ENCODE peak calls at places on chromosomes 4 and X, in seven cellular contexts. One of them, this sample, is unnamed.

GRCh38 chrX:104565791-104566687 is at the start of gene IL1RAPL2:
- DNase-seq in neural progenitor cell: peak
- DNase-seq in tibial artery: no peak
- DNase-seq in GM12878: no peak
- DNase-seq in CD4-positive, alpha-beta T cell: no peak
- DNase-seq in tibial nerve: no peak
- DNase-seq in foreskin fibroblast: peak
- DNase-seq in this sample: no peak

GRCh38 chrX:56248492-56248891 is 16.3 kb downstream of the KLF8 start:
- DNase-seq in neural progenitor cell: peak
- DNase-seq in tibial artery: no peak
- DNase-seq in GM12878: peak
- DNase-seq in CD4-positive, alpha-beta T cell: peak
- DNase-seq in tibial nerve: no peak
- DNase-seq in foreskin fibroblast: peak
- DNase-seq in this sample: no peak

GRCh38 chrX:39158801-39159657 is 357.8 kb downstream of the MID1IP1 start:
- DNase-seq in neural progenitor cell: no peak
- DNase-seq in tibial artery: no peak
- DNase-seq in GM12878: peak
- DNase-seq in CD4-positive, alpha-beta T cell: no peak
- DNase-seq in tibial nerve: no peak
- DNase-seq in foreskin fibroblast: no peak
- DNase-seq in this sample: no peak

GRCh38 chrX:72050011-72050410 is 81.7 kb downstream of the RTL5 start:
- DNase-seq in neural progenitor cell: no peak
- DNase-seq in tibial artery: no peak
- DNase-seq in GM12878: no peak
- DNase-seq in CD4-positive, alpha-beta T cell: no peak
- DNase-seq in tibial nerve: no peak
- DNase-seq in foreskin fibroblast: no peak
- DNase-seq in this sample: no peak

GRCh38 chr4:13584481-13584880 is 40.2 kb upstream of the NKX3-2 start:
- DNase-seq in neural progenitor cell: no peak
- DNase-seq in tibial artery: no peak
- DNase-seq in GM12878: no peak
- DNase-seq in CD4-positive, alpha-beta T cell: no peak
- DNase-seq in tibial nerve: no peak
- DNase-seq in foreskin fibroblast: peak
- DNase-seq in this sample: no peak

GRCh38 chr4:79160962-79161361 is 164.9 kb downstream of the NAA11 start:
- DNase-seq in neural progenitor cell: no peak
- DNase-seq in tibial artery: no peak
- DNase-seq in GM12878: no peak
- DNase-seq in CD4-positive, alpha-beta T cell: no peak
- DNase-seq in tibial nerve: no peak
- DNase-seq in foreskin fibroblast: no peak
- DNase-seq in this sample: no peak

GRCh38 chr4:23889814-23890269 is at the start of gene PPARGC1A:
- DNase-seq in neural progenitor cell: peak
- DNase-seq in tibial artery: peak
- DNase-seq in GM12878: no peak
- DNase-seq in CD4-positive, alpha-beta T cell: no peak
- DNase-seq in tibial nerve: peak
- DNase-seq in foreskin fibroblast: peak
- DNase-seq in this sample: no peak

GRCh38 chrX:37361596-37361995 is 12.4 kb downstream of the PRRG1 start:
- DNase-seq in neural progenitor cell: no peak
- DNase-seq in tibial artery: no peak
- DNase-seq in GM12878: no peak
- DNase-seq in CD4-positive, alpha-beta T cell: no peak
- DNase-seq in tibial nerve: no peak
- DNase-seq in foreskin fibroblast: peak
- DNase-seq in this sample: no peak

GRCh38 chr4:1596393-1596792 is 87.7 kb downstream of the FAM53A start:
- DNase-seq in neural progenitor cell: no peak
- DNase-seq in tibial artery: no peak
- DNase-seq in GM12878: no peak
- DNase-seq in CD4-positive, alpha-beta T cell: no peak
- DNase-seq in tibial nerve: no peak
- DNase-seq in foreskin fibroblast: no peak
- DNase-seq in this sample: peak

GRCh38 chr4:165630671-165631070 is 242.4 kb upstream of the TLL1 start:
- DNase-seq in neural progenitor cell: no peak
- DNase-seq in tibial artery: no peak
- DNase-seq in GM12878: no peak
- DNase-seq in CD4-positive, alpha-beta T cell: no peak
- DNase-seq in tibial nerve: no peak
- DNase-seq in foreskin fibroblast: no peak
- DNase-seq in this sample: no peak

GRCh38 chrX:29233592-29234179 is 646.4 kb downstream of the IL1RAPL1 start:
- DNase-seq in neural progenitor cell: no peak
- DNase-seq in tibial artery: no peak
- DNase-seq in GM12878: no peak
- DNase-seq in CD4-positive, alpha-beta T cell: no peak
- DNase-seq in tibial nerve: no peak
- DNase-seq in foreskin fibroblast: no peak
- DNase-seq in this sample: no peak

GRCh38 chr4:107692197-107692596 is 27.8 kb downstream of the PAPSS1 start:
- DNase-seq in neural progenitor cell: no peak
- DNase-seq in tibial artery: no peak
- DNase-seq in GM12878: no peak
- DNase-seq in CD4-positive, alpha-beta T cell: no peak
- DNase-seq in tibial nerve: no peak
- DNase-seq in foreskin fibroblast: no peak
- DNase-seq in this sample: no peak

GRCh38 chr4:174318829-174319764 is 35.4 kb downstream of the CEP44 start:
- DNase-seq in neural progenitor cell: peak
- DNase-seq in tibial artery: no peak
- DNase-seq in GM12878: no peak
- DNase-seq in CD4-positive, alpha-beta T cell: no peak
- DNase-seq in tibial nerve: no peak
- DNase-seq in foreskin fibroblast: peak
- DNase-seq in this sample: no peak

GRCh38 chr4:10639100-10639499 is 45.5 kb downstream of the CLNK start:
- DNase-seq in neural progenitor cell: peak
- DNase-seq in tibial artery: no peak
- DNase-seq in GM12878: no peak
- DNase-seq in CD4-positive, alpha-beta T cell: no peak
- DNase-seq in tibial nerve: no peak
- DNase-seq in foreskin fibroblast: peak
- DNase-seq in this sample: no peak

GRCh38 chr4:32789026-32789608 is 2068.9 kb downstream of the PCDH7 start:
- DNase-seq in neural progenitor cell: no peak
- DNase-seq in tibial artery: no peak
- DNase-seq in GM12878: no peak
- DNase-seq in CD4-positive, alpha-beta T cell: no peak
- DNase-seq in tibial nerve: no peak
- DNase-seq in foreskin fibroblast: peak
- DNase-seq in this sample: no peak

GRCh38 chrX:13293700-13294099 is 26.2 kb downstream of the ATXN3L start:
- DNase-seq in neural progenitor cell: peak
- DNase-seq in tibial artery: no peak
- DNase-seq in GM12878: no peak
- DNase-seq in CD4-positive, alpha-beta T cell: no peak
- DNase-seq in tibial nerve: no peak
- DNase-seq in foreskin fibroblast: no peak
- DNase-seq in this sample: no peak

GRCh38 chrX:124938715-124939114 is 381.0 kb upstream of the TEX13C start:
- DNase-seq in neural progenitor cell: no peak
- DNase-seq in tibial artery: no peak
- DNase-seq in GM12878: no peak
- DNase-seq in CD4-positive, alpha-beta T cell: no peak
- DNase-seq in tibial nerve: no peak
- DNase-seq in foreskin fibroblast: no peak
- DNase-seq in this sample: no peak

GRCh38 chrX:6505960-6506359 is 29.0 kb downstream of the VCX3A start:
- DNase-seq in neural progenitor cell: peak
- DNase-seq in tibial artery: no peak
- DNase-seq in GM12878: no peak
- DNase-seq in CD4-positive, alpha-beta T cell: no peak
- DNase-seq in tibial nerve: no peak
- DNase-seq in foreskin fibroblast: no peak
- DNase-seq in this sample: no peak

GRCh38 chr4:96352051-96352517 is 512.2 kb downstream of the PDHA2 start:
- DNase-seq in neural progenitor cell: peak
- DNase-seq in tibial artery: no peak
- DNase-seq in GM12878: no peak
- DNase-seq in CD4-positive, alpha-beta T cell: no peak
- DNase-seq in tibial nerve: no peak
- DNase-seq in foreskin fibroblast: no peak
- DNase-seq in this sample: no peak

GRCh38 chr4:43238018-43238417 is 345.5 kb downstream of the GRXCR1 start:
- DNase-seq in neural progenitor cell: no peak
- DNase-seq in tibial artery: no peak
- DNase-seq in GM12878: no peak
- DNase-seq in CD4-positive, alpha-beta T cell: no peak
- DNase-seq in tibial nerve: no peak
- DNase-seq in foreskin fibroblast: no peak
- DNase-seq in this sample: no peak

GRCh38 chr4:10587697-10588096 is 96.9 kb downstream of the CLNK start:
- DNase-seq in neural progenitor cell: no peak
- DNase-seq in tibial artery: no peak
- DNase-seq in GM12878: no peak
- DNase-seq in CD4-positive, alpha-beta T cell: peak
- DNase-seq in tibial nerve: no peak
- DNase-seq in foreskin fibroblast: no peak
- DNase-seq in this sample: peak

GRCh38 chr4:167854881-167855280 is 237.5 kb upstream of the ANXA10 start:
- DNase-seq in neural progenitor cell: no peak
- DNase-seq in tibial artery: no peak
- DNase-seq in GM12878: no peak
- DNase-seq in CD4-positive, alpha-beta T cell: no peak
- DNase-seq in tibial nerve: no peak
- DNase-seq in foreskin fibroblast: peak
- DNase-seq in this sample: no peak

GRCh38 chr4:99117876-99118693 is 26.0 kb downstream of the ADH4 start:
- DNase-seq in neural progenitor cell: no peak
- DNase-seq in tibial artery: no peak
- DNase-seq in GM12878: no peak
- DNase-seq in CD4-positive, alpha-beta T cell: no peak
- DNase-seq in tibial nerve: no peak
- DNase-seq in foreskin fibroblast: peak
- DNase-seq in this sample: no peak
- TF ChIP-seq CTCF in neural progenitor cell: peak
- TF ChIP-seq CTCF in tibial artery: peak
- TF ChIP-seq CTCF in GM12878: peak
- TF ChIP-seq CTCF in CD4-positive, alpha-beta T cell: no peak
- TF ChIP-seq CTCF in tibial nerve: no peak
- TF ChIP-seq CTCF in foreskin fibroblast: no peak
- TF ChIP-seq CTCF in this sample: no peak

GRCh38 chr4:176964116-176964691 is 171.5 kb upstream of the VEGFC start:
- DNase-seq in neural progenitor cell: no peak
- DNase-seq in tibial artery: no peak
- DNase-seq in GM12878: no peak
- DNase-seq in CD4-positive, alpha-beta T cell: no peak
- DNase-seq in tibial nerve: no peak
- DNase-seq in foreskin fibroblast: no peak
- DNase-seq in this sample: no peak
- TF ChIP-seq CTCF in neural progenitor cell: peak
- TF ChIP-seq CTCF in tibial artery: no peak
- TF ChIP-seq CTCF in GM12878: peak
- TF ChIP-seq CTCF in CD4-positive, alpha-beta T cell: no peak
- TF ChIP-seq CTCF in tibial nerve: no peak
- TF ChIP-seq CTCF in foreskin fibroblast: peak
- TF ChIP-seq CTCF in this sample: no peak

DNA sequence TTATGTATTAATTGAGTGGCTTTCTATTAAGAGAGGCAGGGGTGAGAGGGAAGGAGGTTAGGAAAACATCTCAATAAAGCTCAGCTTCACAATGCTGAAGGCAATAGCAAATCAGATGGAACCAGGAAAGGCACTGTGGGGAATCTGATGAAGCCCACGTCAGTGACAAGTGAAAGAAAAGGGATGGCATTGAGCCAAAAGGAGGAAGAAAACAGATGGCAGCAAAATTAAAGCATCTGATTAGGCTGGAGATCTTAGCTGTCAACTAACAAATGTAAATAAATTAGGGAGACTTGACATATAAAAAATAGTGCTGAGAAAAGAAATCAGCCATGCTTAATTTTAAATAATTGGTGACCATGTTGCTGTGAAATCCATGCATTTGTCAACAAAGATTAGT is 181.0 kb downstream of the RASL11B start:
- DNase-seq in neural progenitor cell: no peak
- DNase-seq in tibial artery: no peak
- DNase-seq in GM12878: no peak
- DNase-seq in CD4-positive, alpha-beta T cell: no peak
- DNase-seq in tibial nerve: no peak
- DNase-seq in foreskin fibroblast: no peak
- DNase-seq in this sample: no peak
- TF ChIP-seq CTCF in neural progenitor cell: no peak
- TF ChIP-seq CTCF in tibial artery: no peak
- TF ChIP-seq CTCF in GM12878: no peak
- TF ChIP-seq CTCF in CD4-positive, alpha-beta T cell: no peak
- TF ChIP-seq CTCF in tibial nerve: no peak
- TF ChIP-seq CTCF in foreskin fibroblast: no peak
- TF ChIP-seq CTCF in this sample: no peak

GRCh38 chr4:156971623-156972369 is at the start of gene PDGFC:
- DNase-seq in neural progenitor cell: peak
- DNase-seq in tibial artery: peak
- DNase-seq in GM12878: no peak
- DNase-seq in CD4-positive, alpha-beta T cell: no peak
- DNase-seq in tibial nerve: peak
- DNase-seq in foreskin fibroblast: peak
- DNase-seq in this sample: peak
- TF ChIP-seq CTCF in neural progenitor cell: peak
- TF ChIP-seq CTCF in tibial artery: peak
- TF ChIP-seq CTCF in GM12878: no peak
- TF ChIP-seq CTCF in CD4-positive, alpha-beta T cell: no peak
- TF ChIP-seq CTCF in tibial nerve: peak
- TF ChIP-seq CTCF in foreskin fibroblast: peak
- TF ChIP-seq CTCF in this sample: no peak

DNA sequence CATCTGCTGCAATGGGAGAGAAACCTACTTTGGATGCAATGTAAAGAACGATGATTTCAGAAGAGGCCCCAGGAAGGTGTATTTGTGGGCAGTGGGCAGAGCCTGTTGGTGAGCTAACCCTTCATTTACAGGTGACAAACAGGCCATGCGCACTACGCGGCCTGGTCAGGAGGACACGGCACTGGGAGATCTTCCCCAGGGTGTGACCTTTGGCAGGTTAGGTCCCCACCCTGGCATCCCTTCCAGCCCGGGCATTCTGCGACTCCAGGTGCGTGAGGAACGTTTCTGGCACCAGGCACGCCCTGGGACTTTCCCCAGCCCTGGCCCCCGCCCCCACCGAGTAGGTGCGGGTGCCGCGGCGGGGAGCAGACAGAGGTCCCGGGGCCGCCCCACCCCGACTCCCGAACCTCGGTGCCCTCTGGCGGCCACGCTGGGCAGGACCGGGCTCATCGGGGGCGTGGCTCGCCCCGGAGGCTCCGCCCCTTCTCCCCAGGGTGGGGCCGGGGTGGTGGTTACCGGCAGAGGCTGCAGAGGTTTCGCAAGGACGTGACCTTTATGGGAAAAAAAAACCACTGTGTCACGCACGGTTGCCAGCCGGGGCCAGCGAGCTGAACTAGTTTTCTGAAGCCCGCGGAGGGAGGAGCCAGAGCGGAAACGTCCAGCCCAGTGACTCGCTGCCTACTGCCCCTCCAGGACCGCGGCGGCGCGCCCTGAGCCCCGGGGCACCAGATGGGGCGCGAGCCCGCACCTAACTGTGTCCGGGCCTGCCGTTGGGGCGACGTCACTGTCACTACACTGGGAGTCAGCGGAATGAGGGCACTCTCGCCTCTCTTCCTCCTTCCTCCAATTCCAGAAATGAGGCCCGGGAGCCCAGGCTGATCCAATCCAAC is 5.0 kb upstream of the NYX start:
- DNase-seq in neural progenitor cell: peak
- DNase-seq in tibial artery: peak
- DNase-seq in GM12878: peak
- DNase-seq in CD4-positive, alpha-beta T cell: peak
- DNase-seq in tibial nerve: peak
- DNase-seq in foreskin fibroblast: peak
- DNase-seq in this sample: peak
- TF ChIP-seq CTCF in neural progenitor cell: peak
- TF ChIP-seq CTCF in tibial artery: peak
- TF ChIP-seq CTCF in GM12878: peak
- TF ChIP-seq CTCF in CD4-positive, alpha-beta T cell: peak
- TF ChIP-seq CTCF in tibial nerve: peak
- TF ChIP-seq CTCF in foreskin fibroblast: peak
- TF ChIP-seq CTCF in this sample: peak

This sample was measured in spleen.